ENCODE peak calls at places on chromosomes 4 and X, in ten cellular contexts. X, A, O, D, Q, V, J, S, I and Y are unnamed samples.

GRCh38 chrX:27918799-27919198 is 62.5 kb downstream of the DCAF8L1 start:
- DNase-seq in A (no peak), O (no peak), X (no peak), D (peak; percentile 31), I (no peak), Q (no peak), V (no peak), J (no peak), S (no peak), Y (no peak)

GRCh38 chrX:136166221-136166855 is 19.0 kb downstream of the FHL1 start:
- DNase-seq in A (no peak), S (no peak), V (no peak), O (no peak), I (no peak), X (no peak), D (no peak), Q (no peak), J (no peak), Y (no peak)

GRCh38 chrX:130082244-130083106 is 27.8 kb downstream of the ELF4 start:
- DNase-seq in J (peak; percentile 68), D (no peak), O (peak; percentile 55), Q (no peak), V (no peak), S (peak; percentile 66), A (peak; percentile 25), X (no peak), I (peak; percentile 35), Y (peak; percentile 55)

GRCh38 chr4:687048-687974 is 1.6 kb downstream of the SLC49A3 start:
- DNase-seq in V (no peak), Q (no peak), A (no peak), X (no peak), I (no peak), D (peak; percentile 77), J (no peak), O (no peak), S (no peak), Y (no peak)

GRCh38 chrX:104659037-104659744 is 93.2 kb downstream of the IL1RAPL2 start:
- DNase-seq in Q (no peak), I (no peak), J (no peak), A (no peak), X (no peak), V (no peak), S (no peak), D (peak; percentile 85), O (no peak), Y (no peak)

GRCh38 chr4:186116698-186117097 is 12.2 kb downstream of the FAM149A start:
- DNase-seq in J (no peak), V (no peak), D (no peak), O (no peak), Q (no peak), A (no peak), I (no peak), S (no peak), X (no peak), Y (no peak)

GRCh38 chr4:58111818-58112217 is 1001.6 kb upstream of the IGFBP7 start:
- DNase-seq in J (no peak), I (no peak), S (no peak), X (no peak), V (no peak), A (no peak), O (no peak), D (no peak), Q (no peak), Y (no peak)

GRCh38 chr4:101944649-101945048 is 154.1 kb downstream of the BANK1 start:
- DNase-seq in Q (no peak), X (no peak), O (no peak), V (no peak), S (no peak), A (no peak), J (no peak), D (no peak), I (no peak), Y (no peak)

GRCh38 chrX:12975999-12976558 is 1.2 kb downstream of the TMSB4X start:
- DNase-seq in S (no peak), Q (no peak), X (peak; percentile 11), D (peak; percentile 42), O (no peak), J (no peak), A (no peak), V (no peak), I (no peak), Y (no peak)

GRCh38 chr4:2497931-2498330 is 29.0 kb downstream of the RNF4 start:
- DNase-seq in Q (peak; percentile 90), V (no peak), A (no peak), I (peak; percentile 35), S (no peak), O (no peak), D (no peak), X (no peak), J (no peak), Y (peak; percentile 91)

GRCh38 chr4:183403486-183403885 is 41.0 kb upstream of the CDKN2AIP start:
- DNase-seq in O (no peak), D (no peak), A (no peak), X (no peak), Q (no peak), S (no peak), I (no peak), V (no peak), J (no peak), Y (no peak)

GRCh38 chr4:185127021-185127925 is 15.8 kb upstream of the SLC25A4 start:
- DNase-seq in J (no peak), D (peak; percentile 49), A (no peak), S (no peak), X (no peak), I (peak; percentile 48), O (no peak), Q (no peak), V (no peak), Y (no peak)